ENCODE peak calls at places on chromosome 1, in eight cellular contexts. N, D, T, B, X, O, Z and H are unnamed samples. For H3K4me1, the result is how much of the 10 kb centered on the place peaks cover.

GRCh38 chr1:210292276-210292851 is 36.3 kb upstream of the HHAT start:
- DNase-seq in B (peak), X (peak), D (peak), N (no peak), O (peak), Z (peak), T (peak), H (peak)

GRCh38 chr1:25624155-25624554 is 7.6 kb downstream of the MAN1C1 start:
- DNase-seq in X (no peak), O (peak), B (no peak), D (no peak), T (no peak), N (no peak), Z (peak), H (no peak)

GRCh38 chr1:905811-906531 is 17.8 kb upstream of the SAMD11 start:
- DNase-seq in T (no peak), O (no peak), B (peak), Z (peak), D (peak), N (no peak), X (peak), H (no peak)

GRCh38 chr1:6275826-6276764 is 15.2 kb upstream of the GPR153 start:
- DNase-seq in O (no peak), X (no peak), T (no peak), D (peak), N (no peak), Z (no peak), B (peak), H (peak)

GRCh38 chr1:217469983-217470382 is 160.9 kb downstream of the GPATCH2 start:
- DNase-seq in O (no peak), D (no peak), Z (no peak), B (no peak), T (no peak), X (no peak), N (no peak), H (no peak)

GRCh38 chr1:27109103-27109822 is 45.7 kb downstream of the SLC9A1 start:
- DNase-seq in N (no peak), D (no peak), T (no peak), X (peak), Z (peak), O (peak), B (peak), H (no peak)

GRCh38 chr1:10528066-10529014 is 53.6 kb downstream of the PEX14 start:
- DNase-seq in X (no peak), B (peak), O (no peak), D (peak), T (no peak), N (no peak), Z (no peak), H (peak)

GRCh38 chr1:1084372-1085170 is 10.5 kb upstream of the RNF223 start:
- DNase-seq in Z (no peak), B (no peak), N (no peak), X (peak), O (no peak), T (no peak), D (peak), H (no peak)

GRCh38 chr1:26459573-26460031 is 12.6 kb upstream of the HMGN2 start:
- DNase-seq in D (no peak), O (no peak), N (no peak), T (no peak), B (no peak), Z (no peak), X (no peak), H (no peak)

GRCh38 chr1:153629343-153629665 is 1.1 kb downstream of the S100A1 start:
- DNase-seq in D (no peak), Z (no peak), N (no peak), X (peak), O (no peak), B (peak), T (no peak), H (no peak)

GRCh38 chr1:168483531-168483930 is 60.3 kb downstream of the XCL2 start:
- DNase-seq in Z (no peak), X (no peak), N (no peak), T (no peak), D (no peak), B (no peak), O (no peak), H (peak)

GRCh38 chr1:222023025-222023424 is 281.1 kb upstream of the DUSP10 start:
- DNase-seq in Z (no peak), B (no peak), T (no peak), O (no peak), N (no peak), D (no peak), X (no peak), H (no peak)

GRCh38 chr1:223838125-223838854 is 7.5 kb downstream of the TP53BP2 start:
- DNase-seq in T (no peak), B (no peak), X (no peak), O (no peak), Z (no peak), D (no peak), N (no peak), H (no peak)

GRCh38 chr1:223837206-223837605 is 8.5 kb downstream of the TP53BP2 start:
- DNase-seq in D (no peak), B (no peak), O (no peak), N (no peak), X (no peak), T (no peak), Z (no peak), H (no peak)

GRCh38 chr1:223837687-223838086 is 8.1 kb downstream of the TP53BP2 start:
- DNase-seq in T (no peak), B (no peak), X (no peak), N (no peak), D (no peak), O (no peak), Z (no peak), H (no peak)

GRCh38 chr1:223842784-223843183 is 3.0 kb downstream of the TP53BP2 start:
- DNase-seq in N (no peak), B (no peak), Z (no peak), X (no peak), D (no peak), T (no peak), O (no peak), H (no peak)

GRCh38 chr1:223840254-223840653 is 5.5 kb downstream of the TP53BP2 start:
- DNase-seq in T (no peak), D (no peak), O (no peak), Z (no peak), X (no peak), B (no peak), N (no peak), H (no peak)
- H3K4me1 ChIP-seq in T (under half), D (half or more), O (under half), Z (under half), X (half or more), B (under half), N (under half), H (under half)

GRCh38 chr1:208230668-208231529 is 13.3 kb downstream of the PLXNA2 start:
- DNase-seq in X (peak), O (no peak), B (no peak), N (no peak), Z (no peak), T (no peak), D (no peak), H (no peak)
- H3K4me1 ChIP-seq in X (half or more), O (under half), B (under half), N (half or more), Z (under half), T (under half), D (half or more), H (under half)

GRCh38 chr1:116377564-116378529 is 4.8 kb downstream of the ATP1A1 start:
- DNase-seq in O (peak), D (peak), N (no peak), B (peak), Z (no peak), X (no peak), T (no peak), H (peak)

GRCh38 chr1:116375165-116375883 is 2.3 kb downstream of the ATP1A1 start:
- DNase-seq in O (no peak), B (no peak), D (no peak), Z (no peak), T (no peak), N (no peak), X (no peak), H (peak)

GRCh38 chr1:116375884-116376733 is 3.1 kb downstream of the ATP1A1 start:
- DNase-seq in O (peak), T (no peak), Z (no peak), B (peak), X (peak), D (peak), N (no peak), H (peak)

GRCh38 chr1:116374340-116375164 is 1.5 kb downstream of the ATP1A1 start:
- DNase-seq in T (no peak), D (no peak), O (peak), N (no peak), B (peak), Z (no peak), X (no peak), H (peak)

GRCh38 chr1:116376734-116377096 is 3.7 kb downstream of the ATP1A1 start:
- DNase-seq in X (no peak), B (no peak), N (no peak), D (no peak), T (no peak), Z (no peak), O (no peak), H (peak)
- H3K4me1 ChIP-seq in X (half or more), B (under half), N (half or more), D (half or more), T (under half), Z (under half), O (half or more), H (half or more)

DNA sequence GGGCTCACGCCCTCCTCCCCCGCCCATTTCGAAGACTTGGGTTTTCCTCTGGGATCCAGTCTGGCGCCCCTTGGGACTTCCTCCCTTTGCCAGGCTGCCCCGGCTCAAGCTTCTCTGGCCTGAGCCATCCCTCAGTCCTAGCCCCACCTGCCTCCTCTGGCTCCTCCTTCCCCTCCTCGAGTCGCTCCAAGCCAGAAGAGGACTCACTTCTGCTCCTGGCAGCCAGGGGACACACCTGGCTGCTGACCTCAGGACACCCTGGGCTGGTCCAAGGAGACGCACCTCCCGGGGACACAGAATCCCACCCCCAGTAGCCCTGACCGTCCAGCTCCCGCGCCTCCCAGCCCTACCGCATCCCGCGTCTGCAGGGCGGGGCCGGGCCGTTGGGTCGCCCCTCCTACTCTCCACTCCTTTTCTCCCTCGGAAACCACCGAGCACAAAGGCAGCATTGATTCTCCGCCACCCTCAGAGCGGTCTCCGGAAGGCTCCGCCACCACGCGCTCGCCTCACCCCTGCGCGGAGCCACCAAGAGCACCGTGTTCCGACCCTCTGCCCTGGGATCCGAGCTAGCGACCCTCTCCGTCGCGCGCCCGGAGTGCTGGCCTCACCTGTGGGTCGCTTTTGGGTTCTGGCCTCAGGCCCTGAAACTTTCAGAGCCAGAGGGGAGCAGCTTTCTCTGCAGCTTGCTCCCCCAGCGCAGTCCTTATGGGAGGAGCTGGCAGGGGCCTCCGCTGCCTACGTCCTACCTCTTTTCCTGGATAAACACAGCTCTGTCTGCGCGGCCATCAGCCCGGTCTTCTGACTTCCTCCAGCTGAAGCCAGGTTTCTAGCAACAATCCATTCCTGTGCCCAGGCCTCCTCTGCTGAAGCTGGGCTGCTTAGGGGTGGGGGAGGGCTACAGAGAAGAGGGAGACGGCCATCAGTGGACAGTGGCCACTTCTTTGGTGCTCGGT is at the start of gene C2CD4D:
- DNase-seq in Z (peak), D (peak), N (no peak), B (peak), X (peak), O (peak), T (peak), H (no peak)
- H3K4me1 ChIP-seq in Z (under half), D (under half), N (under half), B (under half), X (under half), O (under half), T (under half), H (under half)

GRCh38 chr1:12466816-12467215 is 151.2 kb downstream of the DHRS3 start:
- DNase-seq in Z (no peak), N (no peak), D (no peak), X (no peak), T (no peak), B (no peak), O (no peak), H (no peak)
- H3K4me1 ChIP-seq in Z (under half), N (under half), D (half or more), X (under half), T (under half), B (under half), O (under half), H (under half)

DNA sequence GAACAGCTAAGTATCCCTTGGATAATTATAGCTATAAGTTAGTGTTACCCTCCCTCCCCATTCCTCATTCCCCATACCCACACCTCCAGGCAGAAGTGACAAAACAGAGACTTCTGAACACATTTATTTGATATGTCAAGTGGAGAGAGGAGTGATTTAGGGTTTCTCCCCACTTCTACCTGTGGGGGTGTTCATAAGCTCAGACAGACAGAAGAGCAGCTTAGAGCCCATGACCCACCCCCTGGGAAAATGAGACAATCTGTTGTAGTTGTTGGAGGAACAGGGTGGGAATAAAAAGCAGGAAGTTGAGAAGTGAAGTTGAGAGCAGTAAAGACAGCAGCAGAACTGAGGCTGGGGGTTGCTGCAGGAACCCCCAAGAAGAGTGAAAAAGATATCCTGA is 1.5 kb upstream of the LIX1L start:
- DNase-seq in D (no peak), X (no peak), N (no peak), T (no peak), O (no peak), Z (no peak), B (no peak), H (no peak)
- H3K4me1 ChIP-seq in D (half or more), X (half or more), N (half or more), T (under half), O (half or more), Z (under half), B (under half), H (half or more)

GRCh38 chr1:150160964-150161626 is 11.4 kb downstream of the PLEKHO1 start:
- DNase-seq in T (no peak), B (peak), X (no peak), N (no peak), O (no peak), D (no peak), Z (no peak), H (no peak)
- H3K4me1 ChIP-seq in T (under half), B (under half), X (under half), N (under half), O (under half), D (under half), Z (under half), H (under half)

GRCh38 chr1:11929849-11930248 is 3.6 kb upstream of the KIAA2013 start:
- DNase-seq in D (peak), X (no peak), N (no peak), B (peak), O (no peak), Z (no peak), T (no peak), H (peak)
- H3K4me1 ChIP-seq in D (half or more), X (under half), N (under half), B (under half), O (under half), Z (under half), T (under half), H (under half)

GRCh38 chr1:85316324-85316723 is 39.9 kb upstream of the BCL10 start:
- DNase-seq in N (no peak), T (no peak), O (no peak), X (no peak), D (no peak), B (no peak), Z (no peak), H (no peak)
- H3K4me1 ChIP-seq in N (under half), T (under half), O (under half), X (under half), D (half or more), B (under half), Z (under half), H (half or more)